ENCODE peak calls at places on chromosomes 16 and 17, in four cellular contexts. W, Q, P and Y are unnamed samples.

GRCh38 chr17:39069114-39069756 is 82.2 kb downstream of the PLXDC1 start:
- DNase-seq in W (no peak), Q (peak; percentile 69), P (peak; percentile 46), Y (peak; percentile 58)

GRCh38 chr17:751269-752001 is 629 bp downstream of the GEMIN4 start:
- DNase-seq in W (no peak), Q (peak; percentile 51), P (no peak), Y (peak; percentile 58)

GRCh38 chr17:2821868-2822267 is 25.6 kb downstream of the RAP1GAP2 start:
- DNase-seq in W (no peak), Q (no peak), P (no peak), Y (no peak)

GRCh38 chr17:11583306-11583992 is 14.8 kb upstream of the DNAH9 start:
- DNase-seq in W (no peak), Q (no peak), P (no peak), Y (no peak)

GRCh38 chr17:2906907-2907306 is 110.7 kb downstream of the RAP1GAP2 start:
- DNase-seq in W (no peak), Q (no peak), P (no peak), Y (no peak)

GRCh38 chr17:31411707-31412285 is 20.3 kb downstream of the RAB11FIP4 start:
- DNase-seq in W (no peak), Q (no peak), P (no peak), Y (no peak)

GRCh38 chr17:21282231-21282630 is 2.3 kb upstream of the MAP2K3 start:
- DNase-seq in W (no peak), Q (no peak), P (no peak), Y (peak; percentile 93)

GRCh38 chr17:57995076-57995956 is 7.3 kb upstream of the VEZF1 start:
- DNase-seq in W (no peak), Q (peak; percentile 79), P (peak; percentile 87), Y (peak; percentile 87)

GRCh38 chr16:14958970-14959369 is 15.9 kb upstream of the PDXDC1 start:
- DNase-seq in W (no peak), Q (no peak), P (no peak), Y (no peak)

GRCh38 chr16:51898872-51899271 is 648.1 kb downstream of the TOX3 start:
- DNase-seq in W (no peak), Q (no peak), P (no peak), Y (no peak)

GRCh38 chr16:86019446-86020047 is 120.6 kb downstream of the IRF8 start:
- DNase-seq in W (no peak), Q (no peak), P (no peak), Y (peak; percentile 22)

GRCh38 chr17:1577186-1577585 is 14.6 kb upstream of the PITPNA start:
- DNase-seq in W (no peak), Q (no peak), P (peak; percentile 57), Y (no peak)

GRCh38 chr17:5291683-5292082 is 9.6 kb downstream of the RABEP1 start:
- DNase-seq in W (no peak), Q (no peak), P (no peak), Y (no peak)

GRCh38 chr16:70523013-70523620 is at the start of gene COG4:
- DNase-seq in W (peak; percentile 58), Q (peak; percentile 90), P (peak; percentile 83), Y (peak; percentile 88)

GRCh38 chr16:70523621-70524405 is at the start of gene SF3B3:
- DNase-seq in W (no peak), Q (peak; percentile 78), P (peak; percentile 73), Y (peak; percentile 79)

GRCh38 chr16:70526403-70526802 is 2.8 kb downstream of the SF3B3 start:
- DNase-seq in W (no peak), Q (no peak), P (no peak), Y (no peak)

GRCh38 chr16:70529051-70529777 is 5.6 kb downstream of the SF3B3 start:
- DNase-seq in W (no peak), Q (peak; percentile 46), P (peak; percentile 36), Y (peak; percentile 62)

GRCh38 chr16:70527315-70527996 is 3.8 kb downstream of the SF3B3 start:
- DNase-seq in W (no peak), Q (no peak), P (no peak), Y (no peak)
- TF ChIP-seq PBX3 in W (no peak), Q (no peak), P (no peak), Y (no peak)

GRCh38 chr16:22888791-22889190 is 74.8 kb downstream of the HS3ST2 start:
- DNase-seq in W (no peak), Q (no peak), P (no peak), Y (no peak)
- TF ChIP-seq REST in W (peak; percentile 63), Q (peak; percentile 87), P (peak; percentile 95), Y (peak; percentile 82)

GRCh38 chr16:89581861-89582563 is 6.5 kb downstream of the CPNE7 start:
- DNase-seq in W (no peak), Q (no peak), P (peak; percentile 71), Y (peak; percentile 43)
- TF ChIP-seq PBX3 in W (no peak), Q (no peak), P (no peak), Y (no peak)

GRCh38 chr16:68784226-68784625 is 47.1 kb downstream of the CDH1 start:
- DNase-seq in W (no peak), Q (no peak), P (no peak), Y (no peak)

GRCh38 chr16:68784721-68785120 is 47.6 kb downstream of the CDH1 start:
- DNase-seq in W (no peak), Q (no peak), P (no peak), Y (no peak)

GRCh38 chr16:68779891-68780290 is 42.8 kb downstream of the CDH1 start:
- DNase-seq in W (no peak), Q (no peak), P (peak; percentile 30), Y (no peak)

GRCh38 chr16:68781784-68782183 is 44.7 kb downstream of the CDH1 start:
- DNase-seq in W (no peak), Q (no peak), P (no peak), Y (no peak)

DNA sequence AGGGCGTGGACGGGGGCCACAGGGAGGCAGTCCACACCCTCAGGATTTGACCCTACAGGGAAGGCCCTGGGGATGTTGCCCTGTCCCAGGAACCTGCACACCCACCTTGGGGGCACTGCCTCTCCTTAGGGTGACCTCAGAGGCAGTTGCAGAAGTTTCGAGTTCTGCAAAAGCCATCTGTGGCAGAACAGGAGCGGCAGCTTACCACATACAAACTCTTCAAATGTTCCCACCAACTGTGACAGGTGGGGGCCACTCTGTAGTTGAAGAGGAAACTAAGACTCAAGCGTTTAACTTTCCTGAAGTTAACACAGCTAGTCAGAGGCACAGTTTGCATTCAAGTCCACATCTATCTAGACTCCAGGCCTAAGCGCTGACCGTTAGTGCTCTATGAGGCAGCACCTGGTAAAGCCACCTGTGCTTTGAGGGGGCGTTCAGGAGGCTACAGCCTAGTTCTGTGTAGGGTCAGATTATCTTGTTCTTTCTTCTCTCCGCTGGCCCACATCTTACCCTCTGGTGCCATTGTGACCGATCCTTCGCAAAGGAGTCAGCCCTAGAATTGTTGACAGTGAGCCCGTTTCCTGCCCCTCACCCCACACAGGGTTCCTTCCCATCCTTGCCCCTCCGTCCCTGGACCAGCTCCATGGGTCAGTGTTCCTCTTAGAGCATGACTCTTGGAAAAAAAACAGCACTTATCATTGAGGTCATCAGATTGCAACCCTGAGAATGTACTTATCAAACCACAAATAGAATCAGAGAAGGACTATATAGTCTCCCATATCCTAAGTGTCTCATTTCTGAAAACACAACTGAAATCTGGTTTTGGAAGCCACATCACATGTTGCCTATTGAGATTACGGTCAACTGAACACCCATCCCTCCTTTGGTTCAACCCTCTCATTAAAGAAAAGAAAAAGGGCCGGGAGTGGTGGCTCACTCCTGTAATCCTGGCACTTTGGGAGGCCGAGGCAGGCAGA is 45.4 kb downstream of the CDH1 start:
- DNase-seq in W (no peak), Q (no peak), P (no peak), Y (no peak)
- TF ChIP-seq REST in W (no peak), Q (no peak), P (no peak), Y (no peak)

GRCh38 chr16:2827831-2828520 is 2.1 kb upstream of the ZG16B start:
- DNase-seq in W (no peak), Q (no peak), P (no peak), Y (no peak)
- TF ChIP-seq PBX3 in W (no peak), Q (no peak), P (no peak), Y (no peak)

GRCh38 chr17:42514279-42514678 is 21.8 kb upstream of the NAGLU start:
- DNase-seq in W (no peak), Q (no peak), P (no peak), Y (no peak)

GRCh38 chr17:42513686-42514085 is 22.4 kb upstream of the NAGLU start:
- DNase-seq in W (no peak), Q (no peak), P (no peak), Y (no peak)

GRCh38 chr17:42514867-42515266 is 21.2 kb upstream of the NAGLU start:
- DNase-seq in W (no peak), Q (no peak), P (no peak), Y (no peak)

GRCh38 chr17:42512246-42512645 is 23.8 kb upstream of the NAGLU start:
- DNase-seq in W (no peak), Q (no peak), P (no peak), Y (no peak)

DNA sequence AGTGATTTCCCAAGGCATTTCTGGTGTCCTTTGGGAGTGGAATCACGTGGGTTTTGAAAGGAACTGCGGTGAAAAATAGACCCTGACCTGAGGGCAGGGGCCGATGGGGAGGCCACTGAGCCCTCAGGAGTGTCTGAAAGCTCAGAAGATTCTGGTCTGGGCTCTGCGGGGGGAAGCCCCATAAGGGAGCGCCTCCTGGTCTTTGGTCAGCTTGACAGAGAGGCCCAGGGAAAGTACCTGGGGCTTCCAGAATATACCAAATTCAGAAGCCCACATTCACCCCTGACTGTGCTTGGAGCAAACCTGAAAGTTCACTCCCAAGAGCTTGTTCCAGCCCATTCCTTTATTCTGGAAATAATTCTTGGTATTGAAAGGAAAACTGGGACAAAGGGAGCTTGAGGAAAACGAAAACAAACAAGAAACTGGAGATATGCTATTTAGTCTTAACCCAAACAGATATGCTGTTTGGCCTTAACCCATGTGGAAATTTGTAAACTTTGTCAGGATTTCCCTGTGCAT is 23.2 kb upstream of the NAGLU start:
- DNase-seq in W (no peak), Q (no peak), P (no peak), Y (no peak)
- TF ChIP-seq REST in W (no peak), Q (no peak), P (no peak), Y (no peak)

GRCh38 chr17:7436556-7437368 is 1.5 kb downstream of the TMEM102 start:
- DNase-seq in W (no peak), Q (peak; percentile 80), P (peak; percentile 30), Y (peak; percentile 87)
- TF ChIP-seq PBX3 in W (no peak), Q (no peak), P (no peak), Y (no peak)